ENCODE peak calls at places on chromosomes 3 and 15, in seven cellular contexts. One of them, this sample, is unnamed. For H3K4me1, the result is how much of the 10 kb centered on the place peaks cover.

GRCh38 chr15:64180235-64180824 is 17.5 kb upstream of the PPIB start:
- DNase-seq in neuronal stem cell: no peak
- DNase-seq in testis: no peak
- DNase-seq in cardiac muscle cell: no peak
- DNase-seq in CD4-positive, CD25-positive, alpha-beta regulatory T cell: no peak
- DNase-seq in Peyer's patch: no peak
- DNase-seq in uterus: no peak
- DNase-seq in this sample: no peak

GRCh38 chr3:193240850-193241706 is at the start of gene PLAAT1:
- DNase-seq in testis: peak
- DNase-seq in CD4-positive, CD25-positive, alpha-beta regulatory T cell: no peak
- DNase-seq in cardiac muscle cell: peak
- DNase-seq in uterus: peak
- DNase-seq in Peyer's patch: peak
- DNase-seq in neuronal stem cell: peak
- DNase-seq in this sample: peak

GRCh38 chr15:57224664-57225063 is 151.6 kb upstream of the CGNL1 start:
- DNase-seq in cardiac muscle cell: peak
- DNase-seq in Peyer's patch: no peak
- DNase-seq in uterus: no peak
- DNase-seq in testis: no peak
- DNase-seq in neuronal stem cell: no peak
- DNase-seq in CD4-positive, CD25-positive, alpha-beta regulatory T cell: no peak
- DNase-seq in this sample: no peak

GRCh38 chr3:195070321-195070720 is 200.6 kb downstream of the XXYLT1 start:
- DNase-seq in Peyer's patch: peak
- DNase-seq in cardiac muscle cell: no peak
- DNase-seq in uterus: no peak
- DNase-seq in CD4-positive, CD25-positive, alpha-beta regulatory T cell: no peak
- DNase-seq in neuronal stem cell: no peak
- DNase-seq in testis: no peak
- DNase-seq in this sample: no peak

GRCh38 chr3:55639886-55640765 is 153.0 kb upstream of the WNT5A start:
- DNase-seq in CD4-positive, CD25-positive, alpha-beta regulatory T cell: no peak
- DNase-seq in cardiac muscle cell: no peak
- DNase-seq in Peyer's patch: no peak
- DNase-seq in uterus: no peak
- DNase-seq in neuronal stem cell: no peak
- DNase-seq in testis: no peak
- DNase-seq in this sample: no peak

GRCh38 chr15:24054547-24055245 is 367.6 kb upstream of the NDN start:
- DNase-seq in CD4-positive, CD25-positive, alpha-beta regulatory T cell: no peak
- DNase-seq in Peyer's patch: no peak
- DNase-seq in testis: no peak
- DNase-seq in uterus: no peak
- DNase-seq in neuronal stem cell: no peak
- DNase-seq in cardiac muscle cell: no peak
- DNase-seq in this sample: no peak

GRCh38 chr15:89362203-89363101 is 27.8 kb upstream of the POLG start:
- DNase-seq in neuronal stem cell: no peak
- DNase-seq in Peyer's patch: no peak
- DNase-seq in uterus: no peak
- DNase-seq in cardiac muscle cell: no peak
- DNase-seq in CD4-positive, CD25-positive, alpha-beta regulatory T cell: no peak
- DNase-seq in testis: no peak
- DNase-seq in this sample: no peak

GRCh38 chr15:77144028-77144427 is 73.1 kb upstream of the TSPAN3 start:
- DNase-seq in cardiac muscle cell: peak
- DNase-seq in CD4-positive, CD25-positive, alpha-beta regulatory T cell: no peak
- DNase-seq in neuronal stem cell: no peak
- DNase-seq in Peyer's patch: no peak
- DNase-seq in testis: no peak
- DNase-seq in uterus: no peak
- DNase-seq in this sample: no peak

GRCh38 chr3:185976977-185977678 is 39.3 kb upstream of the TRA2B start:
- DNase-seq in CD4-positive, CD25-positive, alpha-beta regulatory T cell: peak
- DNase-seq in uterus: peak
- DNase-seq in Peyer's patch: peak
- DNase-seq in cardiac muscle cell: peak
- DNase-seq in testis: peak
- DNase-seq in neuronal stem cell: peak
- DNase-seq in this sample: peak

GRCh38 chr3:124881976-124882697 is 5.0 kb downstream of the ITGB5 start:
- DNase-seq in testis: no peak
- DNase-seq in cardiac muscle cell: no peak
- DNase-seq in Peyer's patch: no peak
- DNase-seq in neuronal stem cell: no peak
- DNase-seq in uterus: no peak
- DNase-seq in CD4-positive, CD25-positive, alpha-beta regulatory T cell: no peak
- DNase-seq in this sample: no peak

GRCh38 chr15:29410342-29410741 is 140.7 kb upstream of the NSMCE3 start:
- DNase-seq in neuronal stem cell: no peak
- DNase-seq in uterus: no peak
- DNase-seq in CD4-positive, CD25-positive, alpha-beta regulatory T cell: no peak
- DNase-seq in testis: no peak
- DNase-seq in Peyer's patch: no peak
- DNase-seq in cardiac muscle cell: no peak
- DNase-seq in this sample: no peak

GRCh38 chr3:41222508-41222907 is 23.2 kb downstream of the CTNNB1 start:
- DNase-seq in testis: no peak
- DNase-seq in uterus: no peak
- DNase-seq in Peyer's patch: no peak
- DNase-seq in CD4-positive, CD25-positive, alpha-beta regulatory T cell: no peak
- DNase-seq in neuronal stem cell: no peak
- DNase-seq in cardiac muscle cell: peak
- DNase-seq in this sample: no peak

GRCh38 chr15:59237854-59238252 is 31.2 kb downstream of the LDHAL6B start:
- DNase-seq in CD4-positive, CD25-positive, alpha-beta regulatory T cell: no peak
- DNase-seq in testis: no peak
- DNase-seq in Peyer's patch: no peak
- DNase-seq in neuronal stem cell: no peak
- DNase-seq in uterus: no peak
- DNase-seq in cardiac muscle cell: peak
- DNase-seq in this sample: no peak

GRCh38 chr3:120274739-120275167 is 10.3 kb downstream of the GPR156 start:
- DNase-seq in testis: no peak
- DNase-seq in uterus: no peak
- DNase-seq in cardiac muscle cell: peak
- DNase-seq in Peyer's patch: no peak
- DNase-seq in neuronal stem cell: no peak
- DNase-seq in CD4-positive, CD25-positive, alpha-beta regulatory T cell: no peak
- DNase-seq in this sample: no peak

GRCh38 chr3:52434080-52434479 is 10.8 kb downstream of the SEMA3G start:
- DNase-seq in Peyer's patch: no peak
- DNase-seq in neuronal stem cell: no peak
- DNase-seq in cardiac muscle cell: no peak
- DNase-seq in testis: no peak
- DNase-seq in uterus: peak
- DNase-seq in CD4-positive, CD25-positive, alpha-beta regulatory T cell: no peak
- DNase-seq in this sample: no peak

GRCh38 chr15:90212221-90213079 is 11.3 kb downstream of the SEMA4B start:
- DNase-seq in cardiac muscle cell: no peak
- DNase-seq in Peyer's patch: no peak
- DNase-seq in uterus: no peak
- DNase-seq in testis: no peak
- DNase-seq in neuronal stem cell: no peak
- DNase-seq in CD4-positive, CD25-positive, alpha-beta regulatory T cell: no peak
- DNase-seq in this sample: no peak

GRCh38 chr3:114878119-114878839 is 268.8 kb downstream of the ZBTB20 start:
- DNase-seq in cardiac muscle cell: peak
- DNase-seq in Peyer's patch: no peak
- DNase-seq in testis: no peak
- DNase-seq in neuronal stem cell: no peak
- DNase-seq in uterus: no peak
- DNase-seq in CD4-positive, CD25-positive, alpha-beta regulatory T cell: no peak
- DNase-seq in this sample: no peak

GRCh38 chr3:69091389-69092029 is 6.8 kb downstream of the ARL6IP5 start:
- DNase-seq in testis: no peak
- DNase-seq in uterus: no peak
- DNase-seq in CD4-positive, CD25-positive, alpha-beta regulatory T cell: no peak
- DNase-seq in Peyer's patch: no peak
- DNase-seq in cardiac muscle cell: no peak
- DNase-seq in neuronal stem cell: no peak
- DNase-seq in this sample: no peak
- H3K4me1 ChIP-seq in testis: half or more
- H3K4me1 ChIP-seq in uterus: under half
- H3K4me1 ChIP-seq in CD4-positive, CD25-positive, alpha-beta regulatory T cell: half or more
- H3K4me1 ChIP-seq in Peyer's patch: half or more
- H3K4me1 ChIP-seq in cardiac muscle cell: under half
- H3K4me1 ChIP-seq in neuronal stem cell: under half
- H3K4me1 ChIP-seq in this sample: half or more

GRCh38 chr3:69775751-69776150 is 36.5 kb downstream of the MITF start:
- DNase-seq in cardiac muscle cell: no peak
- DNase-seq in neuronal stem cell: no peak
- DNase-seq in testis: no peak
- DNase-seq in uterus: no peak
- DNase-seq in CD4-positive, CD25-positive, alpha-beta regulatory T cell: no peak
- DNase-seq in Peyer's patch: no peak
- DNase-seq in this sample: no peak
- H3K4me1 ChIP-seq in cardiac muscle cell: under half
- H3K4me1 ChIP-seq in neuronal stem cell: under half
- H3K4me1 ChIP-seq in testis: under half
- H3K4me1 ChIP-seq in uterus: under half
- H3K4me1 ChIP-seq in CD4-positive, CD25-positive, alpha-beta regulatory T cell: under half
- H3K4me1 ChIP-seq in Peyer's patch: under half
- H3K4me1 ChIP-seq in this sample: under half

DNA sequence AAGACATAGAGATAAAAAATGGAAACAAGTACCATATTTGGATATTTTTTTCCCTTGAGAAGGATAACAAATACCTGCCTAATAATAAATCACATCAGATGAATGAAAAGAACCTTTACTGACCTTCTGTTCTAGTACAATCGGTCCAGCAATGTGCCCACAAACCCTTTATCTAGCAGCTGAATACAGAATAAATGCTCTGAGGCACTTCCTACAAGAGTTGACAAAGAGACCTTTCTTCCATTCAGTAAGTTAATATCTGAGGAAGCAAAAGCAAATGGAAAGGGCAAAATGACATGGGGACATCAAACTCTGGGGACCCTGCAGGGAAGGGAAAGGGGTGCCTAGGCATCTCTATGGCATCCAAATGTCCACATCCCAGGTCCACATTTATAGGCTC is 115.8 kb downstream of the NEK10 start:
- DNase-seq in testis: no peak
- DNase-seq in uterus: no peak
- DNase-seq in CD4-positive, CD25-positive, alpha-beta regulatory T cell: no peak
- DNase-seq in neuronal stem cell: no peak
- DNase-seq in cardiac muscle cell: no peak
- DNase-seq in Peyer's patch: no peak
- DNase-seq in this sample: no peak
- H3K4me1 ChIP-seq in testis: under half
- H3K4me1 ChIP-seq in uterus: under half
- H3K4me1 ChIP-seq in CD4-positive, CD25-positive, alpha-beta regulatory T cell: under half
- H3K4me1 ChIP-seq in neuronal stem cell: under half
- H3K4me1 ChIP-seq in cardiac muscle cell: under half
- H3K4me1 ChIP-seq in Peyer's patch: under half
- H3K4me1 ChIP-seq in this sample: under half

GRCh38 chr3:129310111-129310601 is 31.5 kb downstream of the HMCES start:
- DNase-seq in Peyer's patch: no peak
- DNase-seq in neuronal stem cell: no peak
- DNase-seq in testis: no peak
- DNase-seq in CD4-positive, CD25-positive, alpha-beta regulatory T cell: no peak
- DNase-seq in uterus: no peak
- DNase-seq in cardiac muscle cell: no peak
- DNase-seq in this sample: no peak
- H3K4me1 ChIP-seq in Peyer's patch: under half
- H3K4me1 ChIP-seq in neuronal stem cell: under half
- H3K4me1 ChIP-seq in testis: under half
- H3K4me1 ChIP-seq in CD4-positive, CD25-positive, alpha-beta regulatory T cell: under half
- H3K4me1 ChIP-seq in uterus: under half
- H3K4me1 ChIP-seq in cardiac muscle cell: under half
- H3K4me1 ChIP-seq in this sample: under half

GRCh38 chr15:66389098-66389858 is 2.6 kb downstream of the MAP2K1 start:
- DNase-seq in neuronal stem cell: no peak
- DNase-seq in uterus: no peak
- DNase-seq in testis: no peak
- DNase-seq in Peyer's patch: peak
- DNase-seq in cardiac muscle cell: no peak
- DNase-seq in CD4-positive, CD25-positive, alpha-beta regulatory T cell: no peak
- DNase-seq in this sample: no peak

GRCh38 chr15:66389859-66390382 is 3.2 kb downstream of the MAP2K1 start:
- DNase-seq in CD4-positive, CD25-positive, alpha-beta regulatory T cell: no peak
- DNase-seq in neuronal stem cell: no peak
- DNase-seq in cardiac muscle cell: no peak
- DNase-seq in testis: no peak
- DNase-seq in Peyer's patch: no peak
- DNase-seq in uterus: no peak
- DNase-seq in this sample: no peak

GRCh38 chr15:66388057-66388363 is 1.3 kb downstream of the MAP2K1 start:
- DNase-seq in cardiac muscle cell: no peak
- DNase-seq in uterus: no peak
- DNase-seq in testis: no peak
- DNase-seq in neuronal stem cell: no peak
- DNase-seq in CD4-positive, CD25-positive, alpha-beta regulatory T cell: no peak
- DNase-seq in Peyer's patch: no peak
- DNase-seq in this sample: no peak

GRCh38 chr15:66388576-66388975 is 1.9 kb downstream of the MAP2K1 start:
- DNase-seq in CD4-positive, CD25-positive, alpha-beta regulatory T cell: no peak
- DNase-seq in testis: no peak
- DNase-seq in neuronal stem cell: no peak
- DNase-seq in uterus: no peak
- DNase-seq in Peyer's patch: no peak
- DNase-seq in cardiac muscle cell: no peak
- DNase-seq in this sample: no peak

DNA sequence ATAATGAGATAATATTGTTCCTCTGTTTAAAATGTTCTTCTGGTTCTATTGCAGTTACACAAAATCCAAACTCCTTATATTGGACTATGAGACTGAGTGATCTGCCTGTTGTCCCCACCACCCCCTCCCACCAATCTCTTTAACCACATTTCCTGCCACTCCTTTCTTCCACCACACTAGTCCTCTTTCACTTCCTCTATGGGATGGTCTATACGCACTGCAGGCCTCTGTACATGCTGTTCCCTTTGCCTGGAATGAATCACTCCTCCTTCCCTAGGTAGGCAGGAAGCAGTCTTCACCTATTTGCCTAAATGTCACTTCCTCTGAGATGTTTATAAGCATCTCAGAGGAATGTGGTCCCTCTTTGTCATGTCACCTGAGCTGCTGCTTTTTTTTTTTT is 4.0 kb downstream of the MAP2K1 start:
- DNase-seq in uterus: no peak
- DNase-seq in cardiac muscle cell: peak
- DNase-seq in Peyer's patch: peak
- DNase-seq in CD4-positive, CD25-positive, alpha-beta regulatory T cell: peak
- DNase-seq in neuronal stem cell: no peak
- DNase-seq in testis: no peak
- DNase-seq in this sample: no peak
- H3K4me1 ChIP-seq in uterus: under half
- H3K4me1 ChIP-seq in cardiac muscle cell: under half
- H3K4me1 ChIP-seq in Peyer's patch: under half
- H3K4me1 ChIP-seq in CD4-positive, CD25-positive, alpha-beta regulatory T cell: half or more
- H3K4me1 ChIP-seq in neuronal stem cell: under half
- H3K4me1 ChIP-seq in testis: under half
- H3K4me1 ChIP-seq in this sample: under half

This sample was measured in upper lobe of right lung.